ENCODE peak calls at places on chromosomes 12 and 14, in ten cellular contexts. S is breast epithelium, M is HepG2, I is H1, C is stomach, W is transverse colon, G is spleen, U is esophagus muscularis mucosa, Z is suprapubic skin, O is sigmoid colon. Q is an unnamed sample. For H3K4me1, the result is how much of the 10 kb centered on the place peaks cover.

GRCh38 chr14:59969319-59969718 is 49.4 kb downstream of the LRRC9 start:
- DNase-seq in I (no peak), Z (no peak), W (no peak), M (peak), U (no peak), O (no peak), C (no peak), G (no peak), S (no peak), Q (no peak)

GRCh38 chr14:85317491-85318021 is 212.4 kb upstream of the FLRT2 start:
- DNase-seq in G (no peak), S (no peak), O (no peak), M (no peak), W (no peak), U (no peak), Z (no peak), C (no peak), I (no peak), Q (no peak)

GRCh38 chr14:104694475-104694950 is 5.1 kb downstream of the INF2 start:
- DNase-seq in W (no peak), C (no peak), Z (no peak), S (no peak), G (no peak), I (no peak), O (no peak), U (no peak), M (no peak), Q (no peak)

GRCh38 chr12:52884526-52885293 is 20.2 kb downstream of the KRT8 start:
- DNase-seq in S (peak), G (peak), I (peak), O (peak), M (peak), C (peak), Z (no peak), U (no peak), W (peak), Q (no peak)

GRCh38 chr12:101927042-101927441 is 49.7 kb downstream of the DRAM1 start:
- DNase-seq in C (no peak), I (no peak), M (no peak), U (no peak), G (no peak), W (no peak), O (no peak), S (no peak), Z (no peak), Q (no peak)

GRCh38 chr12:115419145-115419646 is 735.2 kb upstream of the TBX3 start:
- DNase-seq in S (no peak), O (no peak), M (peak), C (no peak), U (no peak), I (no peak), W (no peak), Z (no peak), G (no peak), Q (no peak)

GRCh38 chr12:46124848-46125619 is 134.7 kb upstream of the SCAF11 start:
- DNase-seq in S (no peak), W (peak), O (peak), C (peak), Z (no peak), G (no peak), M (peak), I (no peak), U (no peak), Q (no peak)

GRCh38 chr12:34291001-34291400 is 268.7 kb downstream of the ALG10 start:
- DNase-seq in Z (no peak), S (no peak), I (no peak), C (no peak), M (no peak), W (peak), U (no peak), G (peak), O (peak), Q (no peak)

GRCh38 chr12:64006211-64006610 is 161.7 kb downstream of the SRGAP1 start:
- DNase-seq in S (no peak), U (no peak), C (no peak), W (no peak), Z (no peak), I (no peak), O (no peak), M (no peak), G (no peak), Q (no peak)

GRCh38 chr14:74504874-74505617 is 11.5 kb downstream of the ISCA2 start:
- DNase-seq in U (no peak), G (no peak), C (peak), O (no peak), S (no peak), M (no peak), I (no peak), Z (no peak), W (no peak), Q (peak)

GRCh38 chr14:76924363-76925151 is 98.3 kb downstream of the LRRC74A start:
- DNase-seq in I (peak), O (no peak), M (peak), Z (no peak), C (no peak), G (no peak), S (no peak), U (no peak), W (no peak), Q (no peak)

GRCh38 chr12:120406080-120406479 is 31.8 kb upstream of the COX6A1 start:
- DNase-seq in S (no peak), C (no peak), I (no peak), G (no peak), W (no peak), O (no peak), U (no peak), Z (no peak), M (no peak), Q (no peak)

GRCh38 chr14:93936245-93936644 is 9.1 kb downstream of the FAM181A start:
- DNase-seq in C (no peak), Z (no peak), U (no peak), G (no peak), W (no peak), S (no peak), I (no peak), O (no peak), M (no peak), Q (no peak)

GRCh38 chr14:45251912-45252311 is 1.1 kb downstream of the MIS18BP1 start:
- DNase-seq in O (no peak), C (no peak), U (no peak), I (no peak), W (no peak), S (no peak), M (peak), Z (no peak), G (no peak), Q (no peak)

GRCh38 chr14:93146119-93146518 is 30.4 kb upstream of the ITPK1 start:
- DNase-seq in O (no peak), S (no peak), G (no peak), Z (no peak), U (no peak), W (no peak), M (no peak), I (no peak), C (no peak), Q (no peak)

GRCh38 chr12:101001669-101002068 is 207.1 kb downstream of the ANO4 start:
- DNase-seq in G (no peak), O (no peak), I (no peak), S (no peak), C (no peak), M (no peak), Z (no peak), W (no peak), U (no peak), Q (no peak)

GRCh38 chr14:91317381-91318313 is 73.1 kb upstream of the GPR68 start:
- DNase-seq in M (no peak), U (no peak), W (peak), G (peak), S (no peak), C (peak), Z (peak), I (no peak), O (peak), Q (no peak)

GRCh38 chr12:57992001-57992400 is 50.6 kb downstream of the ATP23 start:
- DNase-seq in M (no peak), C (no peak), I (no peak), W (no peak), G (no peak), Z (no peak), S (no peak), U (no peak), O (no peak), Q (no peak)

GRCh38 chr14:71063351-71063750 is 156.1 kb downstream of the PCNX1 start:
- DNase-seq in I (no peak), Z (no peak), C (no peak), O (no peak), U (no peak), M (no peak), G (no peak), S (no peak), W (no peak), Q (no peak)

GRCh38 chr14:53882684-53883083 is 73.9 kb downstream of the BMP4 start:
- DNase-seq in O (no peak), Z (no peak), C (no peak), W (no peak), S (no peak), U (no peak), G (no peak), I (no peak), M (peak), Q (no peak)

GRCh38 chr12:96227365-96228106 is 33.4 kb downstream of the ELK3 start:
- DNase-seq in U (no peak), O (no peak), M (no peak), G (peak), C (no peak), Z (peak), I (no peak), W (no peak), S (no peak), Q (no peak)

GRCh38 chr12:31603546-31604009 is 12.6 kb upstream of the DENND5B start:
- DNase-seq in S (no peak), G (no peak), U (no peak), I (no peak), C (no peak), M (no peak), O (no peak), Z (no peak), W (peak), Q (no peak)

GRCh38 chr14:44771495-44771894 is 190.3 kb downstream of the KLHL28 start:
- DNase-seq in W (no peak), Z (no peak), O (no peak), I (no peak), U (no peak), S (no peak), G (no peak), C (no peak), M (no peak), Q (no peak)

GRCh38 chr12:111034911-111035577 is 114.7 kb upstream of the MYL2 start:
- DNase-seq in W (no peak), I (peak), U (no peak), G (peak), O (no peak), S (no peak), M (no peak), C (no peak), Z (no peak), Q (no peak)

GRCh38 chr14:68548194-68549056 is 244.4 kb downstream of the ZFP36L1 start:
- DNase-seq in O (peak), I (peak), U (peak), W (peak), C (peak), S (peak), Z (peak), G (no peak), M (no peak), Q (peak)

GRCh38 chr12:22121224-22121623 is 75.2 kb downstream of the CMAS start:
- DNase-seq in C (no peak), U (no peak), M (peak), I (peak), O (peak), W (peak), G (no peak), Z (no peak), S (no peak), Q (no peak)

GRCh38 chr14:83042858-83043257 is 1509.2 kb upstream of the SEL1L start:
- DNase-seq in U (no peak), O (no peak), Z (no peak), S (no peak), C (no peak), G (no peak), W (no peak), I (no peak), M (no peak), Q (no peak)

GRCh38 chr14:94317259-94317658 is 5.9 kb downstream of the SERPINA6 start:
- DNase-seq in Z (peak), W (peak), O (no peak), U (no peak), I (no peak), S (no peak), C (no peak), M (peak), G (no peak), Q (peak)

GRCh38 chr12:19248929-19249602 is 119.5 kb downstream of the PLEKHA5 start:
- DNase-seq in W (no peak), M (no peak), O (no peak), Z (no peak), U (no peak), I (no peak), S (no peak), G (no peak), C (no peak), Q (no peak)

GRCh38 chr14:84927096-84927910 is 602.6 kb upstream of the FLRT2 start:
- DNase-seq in W (no peak), I (no peak), M (no peak), Z (no peak), U (no peak), S (no peak), O (no peak), G (no peak), C (no peak), Q (no peak)

GRCh38 chr12:88509851-88510250 is 70.4 kb downstream of the KITLG start:
- DNase-seq in Z (no peak), I (no peak), U (no peak), W (no peak), C (no peak), M (no peak), S (no peak), G (no peak), O (no peak), Q (no peak)

GRCh38 chr12:88509347-88509746 is 70.9 kb downstream of the KITLG start:
- DNase-seq in U (no peak), O (no peak), W (no peak), G (no peak), S (no peak), Z (no peak), M (no peak), I (no peak), C (no peak), Q (no peak)

GRCh38 chr12:88503344-88503743 is 76.9 kb downstream of the KITLG start:
- DNase-seq in U (no peak), G (no peak), M (no peak), Z (no peak), I (no peak), W (no peak), S (no peak), O (no peak), C (no peak), Q (no peak)

GRCh38 chr12:88501976-88502938 is 78.0 kb downstream of the KITLG start:
- DNase-seq in S (no peak), C (no peak), O (no peak), U (no peak), I (no peak), G (no peak), Z (no peak), W (no peak), M (no peak), Q (no peak)

GRCh38 chr12:88505696-88506095 is 74.6 kb downstream of the KITLG start:
- DNase-seq in U (no peak), I (no peak), Z (no peak), G (no peak), S (no peak), W (no peak), M (no peak), C (no peak), O (no peak), Q (no peak)
- H3K4me1 ChIP-seq in U (under half), I (under half), Z (under half), G (under half), S (under half), W (under half), M (under half), C (under half), O (under half), Q (under half)

DNA sequence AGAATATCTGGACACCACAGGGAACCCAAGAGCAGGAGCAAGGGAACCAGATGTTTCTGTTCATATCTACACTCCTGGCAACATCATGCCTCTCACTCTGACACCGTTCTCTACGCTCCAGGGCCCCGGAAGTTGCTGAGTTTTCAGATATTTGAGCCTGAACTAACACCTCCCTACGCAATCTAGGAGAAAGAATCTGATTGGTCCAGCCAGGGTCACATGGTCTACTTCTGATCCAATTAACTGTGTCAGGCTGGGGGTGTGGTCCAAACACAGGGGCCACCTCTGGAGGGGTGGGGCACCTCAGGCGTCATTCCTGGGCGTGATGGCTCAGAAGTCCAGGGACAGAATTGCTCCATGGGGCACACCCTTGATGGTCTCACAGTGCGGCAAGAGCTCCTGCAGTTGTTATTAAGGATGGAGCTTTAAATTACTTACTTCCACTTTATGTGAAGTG is 165.5 kb downstream of the PTPN11 start:
- DNase-seq in G (no peak), S (no peak), U (no peak), O (no peak), W (no peak), Z (no peak), M (peak), C (no peak), I (peak), Q (no peak)
- TF ChIP-seq POLR2A in G (no peak), S (no peak), U (no peak), O (no peak), W (no peak), Z (no peak), M (no peak), C (no peak), I (no peak), Q (no peak)

GRCh38 chr12:53977596-53978464 is 3.1 kb upstream of the HOTAIR start:
- DNase-seq in S (no peak), M (no peak), I (no peak), O (no peak), Z (no peak), U (no peak), W (no peak), C (no peak), G (no peak), Q (no peak)

GRCh38 chr12:53981652-53982565 is 3.0 kb upstream of the HOXC10 start:
- DNase-seq in S (no peak), C (no peak), M (no peak), W (no peak), G (no peak), Z (peak), I (no peak), O (no peak), U (no peak), Q (no peak)

GRCh38 chr12:53982616-53983579 is 2.0 kb upstream of the HOXC10 start:
- DNase-seq in I (no peak), O (no peak), M (no peak), S (no peak), U (no peak), G (no peak), Z (no peak), W (no peak), C (no peak), Q (no peak)

GRCh38 chr12:53978477-53979356 is 4.0 kb upstream of the HOTAIR start:
- DNase-seq in O (no peak), Z (peak), U (no peak), C (no peak), W (peak), I (no peak), M (peak), G (no peak), S (no peak), Q (no peak)

GRCh38 chr12:53980448-53981388 is 4.2 kb upstream of the HOXC10 start:
- DNase-seq in I (no peak), O (no peak), S (no peak), W (no peak), Z (no peak), M (no peak), U (no peak), G (no peak), C (no peak), Q (no peak)
- TF ChIP-seq POLR2AphosphoS5 in I (no peak), O (no peak), S (no peak), W (no peak), Z (no peak), M (no peak), U (no peak), G (no peak), C (no peak), Q (no peak)

GRCh38 chr12:1592444-1593231 is 1.7 kb downstream of the FBXL14 start:
- DNase-seq in G (peak), W (peak), S (no peak), Z (no peak), M (no peak), C (no peak), U (no peak), I (peak), O (peak), Q (no peak)
- H3K4me1 ChIP-seq in G (half or more), W (under half), S (under half), Z (half or more), M (half or more), C (half or more), U (half or more), I (under half), O (half or more), Q (half or more)

GRCh38 chr12:49055978-49056754 is 4.4 kb downstream of the KMT2D start:
- DNase-seq in M (peak), S (no peak), W (peak), I (no peak), U (no peak), Z (no peak), O (peak), C (peak), G (no peak), Q (no peak)
- TF ChIP-seq POLR2A in M (no peak), S (no peak), W (no peak), I (no peak), U (no peak), Z (no peak), O (no peak), C (no peak), G (no peak), Q (no peak)

DNA sequence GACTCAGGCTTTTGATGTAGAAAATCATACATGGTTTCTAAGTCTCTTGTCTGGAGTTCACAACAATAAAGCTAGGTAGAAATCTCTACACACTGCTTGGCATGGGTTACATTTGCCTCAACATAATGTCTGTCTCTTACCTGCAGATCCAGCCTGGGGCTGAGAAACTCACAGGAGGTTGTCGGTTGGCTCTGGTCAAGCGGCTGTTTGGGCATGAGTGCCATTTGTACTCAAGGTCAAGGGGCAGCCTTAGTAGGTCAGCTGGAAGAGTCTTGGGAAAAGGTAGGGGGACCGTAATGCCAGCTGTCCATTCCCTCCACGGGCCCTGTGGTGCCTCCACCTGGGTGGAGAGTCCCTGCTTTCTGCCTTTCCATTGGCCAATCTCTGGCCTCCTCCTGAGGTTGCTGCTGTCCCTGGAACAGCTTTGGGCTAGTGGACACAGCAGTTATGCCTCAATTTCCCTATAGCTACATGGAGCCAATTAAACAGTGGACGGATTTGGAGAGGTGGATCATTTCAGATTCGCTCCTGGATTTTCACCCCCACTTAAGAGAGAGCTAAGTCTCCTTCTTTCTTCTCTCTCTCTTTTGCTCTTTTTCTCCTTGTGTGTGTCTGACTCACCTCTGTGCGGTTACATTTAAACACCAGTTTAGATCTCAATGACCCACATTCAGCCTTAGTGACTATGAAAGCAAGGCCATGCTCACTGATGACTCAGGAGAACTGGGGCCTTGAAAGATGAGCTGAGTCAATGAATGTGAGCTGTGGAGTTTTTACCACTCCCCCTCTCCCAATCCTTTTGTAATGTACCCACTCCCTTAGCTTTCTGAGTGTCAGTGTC is 132.8 kb upstream of the HIF1A start:
- DNase-seq in S (no peak), C (no peak), M (peak), Z (no peak), G (no peak), W (no peak), U (no peak), I (no peak), O (no peak), Q (no peak)
- TF ChIP-seq POLR2AphosphoS5 in S (no peak), C (no peak), M (no peak), Z (no peak), G (no peak), W (no peak), U (peak), I (no peak), O (no peak), Q (no peak)

GRCh38 chr12:26843306-26843705 is 10.3 kb upstream of the ITPR2 start:
- DNase-seq in C (no peak), O (no peak), M (no peak), S (no peak), U (no peak), Z (no peak), W (no peak), I (no peak), G (no peak), Q (no peak)
- H3K4me1 ChIP-seq in C (under half), O (under half), M (under half), S (under half), U (under half), Z (under half), W (under half), I (under half), G (under half), Q (under half)

GRCh38 chr14:95538801-95539509 is 4.1 kb downstream of the GLRX5 start:
- DNase-seq in O (no peak), U (no peak), I (no peak), C (no peak), M (no peak), W (no peak), S (peak), Z (no peak), G (no peak), Q (no peak)
- TF ChIP-seq POLR2A in O (no peak), U (no peak), I (no peak), C (no peak), M (no peak), W (no peak), S (no peak), Z (no peak), G (no peak), Q (no peak)

GRCh38 chr12:1692895-1693294 is 2.0 kb downstream of the ADIPOR2 start:
- DNase-seq in G (no peak), O (no peak), I (no peak), U (no peak), C (no peak), S (no peak), Z (no peak), M (no peak), W (no peak), Q (no peak)
- TF ChIP-seq POLR2AphosphoS5 in G (no peak), O (no peak), I (no peak), U (no peak), C (no peak), S (no peak), Z (no peak), M (no peak), W (no peak), Q (no peak)

GRCh38 chr14:22977434-22977683 is 5.0 kb downstream of the AJUBA start:
- DNase-seq in U (no peak), C (no peak), W (no peak), G (no peak), S (no peak), O (no peak), I (no peak), M (no peak), Z (no peak), Q (no peak)
- H3K4me1 ChIP-seq in U (half or more), C (half or more), W (under half), G (half or more), S (under half), O (half or more), I (under half), M (half or more), Z (half or more), Q (half or more)